ENCODE peak calls at places on chromosomes 6 and 20, in six cellular contexts. One of them, this sample, is unnamed.

GRCh38 chr20:54173653-54174451 is at the start of gene CYP24A1:
- DNase-seq in endothelial cell of umbilical vein: no peak
- DNase-seq in breast epithelium: no peak
- DNase-seq in transverse colon: peak
- DNase-seq in prostate gland: no peak
- DNase-seq in spleen: peak
- DNase-seq in this sample: no peak

GRCh38 chr6:35047265-35048011 is 93.7 kb downstream of the TCP11 start:
- DNase-seq in spleen: no peak
- DNase-seq in prostate gland: no peak
- DNase-seq in breast epithelium: no peak
- DNase-seq in endothelial cell of umbilical vein: peak
- DNase-seq in transverse colon: peak
- DNase-seq in this sample: no peak

GRCh38 chr20:63690001-63690897 is 6.2 kb upstream of the TNFRSF6B start:
- DNase-seq in breast epithelium: no peak
- DNase-seq in transverse colon: no peak
- DNase-seq in prostate gland: no peak
- DNase-seq in spleen: peak
- DNase-seq in endothelial cell of umbilical vein: no peak
- DNase-seq in this sample: no peak

GRCh38 chr6:158665332-158665731 is 15.5 kb downstream of the SYTL3 start:
- DNase-seq in endothelial cell of umbilical vein: no peak
- DNase-seq in spleen: peak
- DNase-seq in prostate gland: no peak
- DNase-seq in transverse colon: no peak
- DNase-seq in breast epithelium: no peak
- DNase-seq in this sample: no peak

GRCh38 chr20:43824279-43824678 is 90.4 kb upstream of the TOX2 start:
- DNase-seq in breast epithelium: no peak
- DNase-seq in spleen: peak
- DNase-seq in transverse colon: no peak
- DNase-seq in prostate gland: no peak
- DNase-seq in endothelial cell of umbilical vein: no peak
- DNase-seq in this sample: no peak

GRCh38 chr6:87756858-87757257 is 54.8 kb upstream of the AKIRIN2 start:
- DNase-seq in transverse colon: peak
- DNase-seq in prostate gland: no peak
- DNase-seq in endothelial cell of umbilical vein: peak
- DNase-seq in spleen: peak
- DNase-seq in breast epithelium: no peak
- DNase-seq in this sample: peak

GRCh38 chr6:3356056-3356823 is 97.5 kb downstream of the PSMG4 start:
- DNase-seq in transverse colon: peak
- DNase-seq in breast epithelium: peak
- DNase-seq in prostate gland: peak
- DNase-seq in endothelial cell of umbilical vein: peak
- DNase-seq in spleen: peak
- DNase-seq in this sample: peak

GRCh38 chr20:62589150-62589498 is 53.2 kb upstream of the SLCO4A1 start:
- DNase-seq in transverse colon: no peak
- DNase-seq in endothelial cell of umbilical vein: no peak
- DNase-seq in breast epithelium: no peak
- DNase-seq in prostate gland: no peak
- DNase-seq in spleen: no peak
- DNase-seq in this sample: no peak

GRCh38 chr6:142945446-142946180 is 637 bp upstream of the HIVEP2 start:
- DNase-seq in breast epithelium: no peak
- DNase-seq in endothelial cell of umbilical vein: no peak
- DNase-seq in transverse colon: peak
- DNase-seq in prostate gland: peak
- DNase-seq in spleen: peak
- DNase-seq in this sample: peak

GRCh38 chr6:152273638-152274037 is 363.5 kb downstream of the SYNE1 start:
- DNase-seq in breast epithelium: no peak
- DNase-seq in prostate gland: no peak
- DNase-seq in spleen: no peak
- DNase-seq in endothelial cell of umbilical vein: no peak
- DNase-seq in transverse colon: no peak
- DNase-seq in this sample: no peak

GRCh38 chr20:39133205-39133604 is 171.1 kb downstream of the DHX35 start:
- DNase-seq in spleen: no peak
- DNase-seq in endothelial cell of umbilical vein: no peak
- DNase-seq in prostate gland: no peak
- DNase-seq in breast epithelium: no peak
- DNase-seq in transverse colon: no peak
- DNase-seq in this sample: no peak

GRCh38 chr20:32203556-32204484 is 3.7 kb downstream of the PLAGL2 start:
- DNase-seq in prostate gland: peak
- DNase-seq in spleen: no peak
- DNase-seq in endothelial cell of umbilical vein: no peak
- DNase-seq in breast epithelium: peak
- DNase-seq in transverse colon: peak
- DNase-seq in this sample: no peak

GRCh38 chr20:57894096-57894495 is 184.3 kb upstream of the PMEPA1 start:
- DNase-seq in prostate gland: no peak
- DNase-seq in spleen: peak
- DNase-seq in transverse colon: no peak
- DNase-seq in breast epithelium: no peak
- DNase-seq in endothelial cell of umbilical vein: no peak
- DNase-seq in this sample: no peak

GRCh38 chr6:142448091-142448729 is 146.4 kb downstream of the ADGRG6 start:
- DNase-seq in endothelial cell of umbilical vein: no peak
- DNase-seq in transverse colon: no peak
- DNase-seq in spleen: no peak
- DNase-seq in prostate gland: no peak
- DNase-seq in breast epithelium: no peak
- DNase-seq in this sample: no peak

GRCh38 chr6:161105408-161105807 is 113.8 kb downstream of the MAP3K4 start:
- DNase-seq in endothelial cell of umbilical vein: no peak
- DNase-seq in transverse colon: no peak
- DNase-seq in spleen: no peak
- DNase-seq in breast epithelium: no peak
- DNase-seq in prostate gland: no peak
- DNase-seq in this sample: no peak

GRCh38 chr6:138161434-138162103 is at the start of gene ARFGEF3:
- DNase-seq in transverse colon: peak
- DNase-seq in prostate gland: peak
- DNase-seq in breast epithelium: no peak
- DNase-seq in endothelial cell of umbilical vein: peak
- DNase-seq in spleen: peak
- DNase-seq in this sample: peak

GRCh38 chr20:5674176-5674660 is 76.0 kb upstream of the SHLD1 start:
- DNase-seq in prostate gland: no peak
- DNase-seq in breast epithelium: no peak
- DNase-seq in spleen: no peak
- DNase-seq in endothelial cell of umbilical vein: no peak
- DNase-seq in transverse colon: no peak
- DNase-seq in this sample: peak

GRCh38 chr6:71822626-71823025 is 63.7 kb upstream of the RIMS1 start:
- DNase-seq in breast epithelium: no peak
- DNase-seq in endothelial cell of umbilical vein: no peak
- DNase-seq in transverse colon: no peak
- DNase-seq in spleen: no peak
- DNase-seq in prostate gland: no peak
- DNase-seq in this sample: no peak

GRCh38 chr6:77834591-77834996 is 181.8 kb downstream of the MEI4 start:
- DNase-seq in prostate gland: no peak
- DNase-seq in transverse colon: no peak
- DNase-seq in breast epithelium: no peak
- DNase-seq in spleen: no peak
- DNase-seq in endothelial cell of umbilical vein: no peak
- DNase-seq in this sample: no peak

GRCh38 chr20:36833275-36834020 is 42.5 kb upstream of the TLDC2 start:
- DNase-seq in prostate gland: no peak
- DNase-seq in endothelial cell of umbilical vein: peak
- DNase-seq in breast epithelium: no peak
- DNase-seq in spleen: no peak
- DNase-seq in transverse colon: peak
- DNase-seq in this sample: no peak

GRCh38 chr20:36832791-36833190 is 43.1 kb upstream of the TLDC2 start:
- DNase-seq in endothelial cell of umbilical vein: no peak
- DNase-seq in transverse colon: no peak
- DNase-seq in spleen: no peak
- DNase-seq in prostate gland: no peak
- DNase-seq in breast epithelium: no peak
- DNase-seq in this sample: no peak

GRCh38 chr20:36835025-36835424 is 40.9 kb upstream of the TLDC2 start:
- DNase-seq in breast epithelium: no peak
- DNase-seq in endothelial cell of umbilical vein: no peak
- DNase-seq in spleen: no peak
- DNase-seq in prostate gland: no peak
- DNase-seq in transverse colon: no peak
- DNase-seq in this sample: no peak

GRCh38 chr20:36827541-36828279 is 48.2 kb upstream of the TLDC2 start:
- DNase-seq in prostate gland: no peak
- DNase-seq in breast epithelium: no peak
- DNase-seq in endothelial cell of umbilical vein: no peak
- DNase-seq in transverse colon: no peak
- DNase-seq in spleen: no peak
- DNase-seq in this sample: peak

DNA sequence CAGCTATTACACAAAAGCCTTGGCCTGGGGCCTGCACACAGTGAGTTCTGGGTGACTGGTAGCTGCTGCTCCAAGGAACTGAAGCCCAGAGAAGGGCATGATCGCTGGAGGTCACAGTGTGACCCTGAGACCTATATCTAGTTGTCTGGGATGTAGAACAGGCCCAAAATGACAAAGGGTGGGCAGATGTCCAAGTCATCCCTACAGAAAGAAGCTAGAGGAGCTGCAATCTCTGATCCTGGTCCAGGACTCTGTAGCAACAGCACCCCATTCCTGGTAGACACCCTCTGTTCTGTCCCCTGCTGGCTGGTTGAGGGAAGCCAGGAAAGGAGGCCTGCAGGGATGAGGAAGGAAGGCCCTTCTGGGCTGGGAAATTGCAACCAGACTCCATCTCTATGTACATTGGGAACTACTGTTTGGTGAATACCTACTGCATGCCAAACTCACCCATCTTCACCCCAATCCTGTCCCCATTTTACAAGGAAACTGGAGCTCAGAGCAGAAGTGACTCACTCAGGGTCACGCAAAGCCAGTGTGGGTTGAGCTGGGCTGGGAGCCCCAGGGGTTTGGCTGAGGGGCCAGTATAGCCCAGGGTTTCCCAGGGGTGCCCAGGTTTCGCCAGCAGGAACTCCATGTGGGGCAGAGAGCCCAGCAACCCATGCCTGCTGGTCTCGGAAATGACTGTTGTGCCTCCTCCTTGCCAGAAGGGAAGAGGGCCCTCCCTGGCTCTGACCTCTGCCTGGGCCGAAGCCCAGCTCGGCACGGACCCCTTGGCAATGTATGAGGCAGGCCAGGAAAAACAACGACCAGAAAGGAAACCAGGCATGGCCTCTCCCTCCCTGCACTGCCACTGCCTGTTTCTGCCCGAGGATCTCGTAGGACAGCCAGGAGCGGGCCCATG is 44.9 kb upstream of the TLDC2 start:
- DNase-seq in endothelial cell of umbilical vein: peak
- DNase-seq in breast epithelium: no peak
- DNase-seq in spleen: peak
- DNase-seq in prostate gland: no peak
- DNase-seq in transverse colon: no peak
- DNase-seq in this sample: no peak
- TF ChIP-seq POLR2AphosphoS5 in endothelial cell of umbilical vein: peak
- TF ChIP-seq POLR2AphosphoS5 in breast epithelium: no peak
- TF ChIP-seq POLR2AphosphoS5 in spleen: peak
- TF ChIP-seq POLR2AphosphoS5 in prostate gland: peak
- TF ChIP-seq POLR2AphosphoS5 in transverse colon: no peak
- TF ChIP-seq POLR2AphosphoS5 in this sample: no peak

GRCh38 chr20:50559856-50560623 is 49.9 kb downstream of the PTPN1 start:
- DNase-seq in prostate gland: no peak
- DNase-seq in spleen: no peak
- DNase-seq in endothelial cell of umbilical vein: no peak
- DNase-seq in transverse colon: no peak
- DNase-seq in breast epithelium: no peak
- DNase-seq in this sample: no peak

GRCh38 chr20:50560867-50561266 is 50.7 kb downstream of the PTPN1 start:
- DNase-seq in spleen: no peak
- DNase-seq in prostate gland: no peak
- DNase-seq in endothelial cell of umbilical vein: no peak
- DNase-seq in breast epithelium: no peak
- DNase-seq in transverse colon: no peak
- DNase-seq in this sample: no peak

GRCh38 chr20:50561379-50562078 is 51.3 kb downstream of the PTPN1 start:
- DNase-seq in spleen: no peak
- DNase-seq in endothelial cell of umbilical vein: peak
- DNase-seq in breast epithelium: no peak
- DNase-seq in prostate gland: no peak
- DNase-seq in transverse colon: no peak
- DNase-seq in this sample: no peak

GRCh38 chr20:50563133-50563944 is 53.2 kb downstream of the PTPN1 start:
- DNase-seq in breast epithelium: no peak
- DNase-seq in spleen: no peak
- DNase-seq in endothelial cell of umbilical vein: no peak
- DNase-seq in transverse colon: no peak
- DNase-seq in prostate gland: no peak
- DNase-seq in this sample: no peak

GRCh38 chr20:50562262-50562701 is 52.1 kb downstream of the PTPN1 start:
- DNase-seq in spleen: no peak
- DNase-seq in endothelial cell of umbilical vein: no peak
- DNase-seq in transverse colon: no peak
- DNase-seq in prostate gland: no peak
- DNase-seq in breast epithelium: no peak
- DNase-seq in this sample: no peak
- TF ChIP-seq POLR2AphosphoS5 in spleen: no peak
- TF ChIP-seq POLR2AphosphoS5 in endothelial cell of umbilical vein: no peak
- TF ChIP-seq POLR2AphosphoS5 in transverse colon: no peak
- TF ChIP-seq POLR2AphosphoS5 in prostate gland: no peak
- TF ChIP-seq POLR2AphosphoS5 in breast epithelium: no peak
- TF ChIP-seq POLR2AphosphoS5 in this sample: no peak

GRCh38 chr20:49594143-49594928 is 26.4 kb upstream of the PTGIS start:
- DNase-seq in transverse colon: peak
- DNase-seq in spleen: no peak
- DNase-seq in prostate gland: no peak
- DNase-seq in breast epithelium: no peak
- DNase-seq in endothelial cell of umbilical vein: peak
- DNase-seq in this sample: no peak
- TF ChIP-seq POLR2AphosphoS5 in transverse colon: peak
- TF ChIP-seq POLR2AphosphoS5 in spleen: no peak
- TF ChIP-seq POLR2AphosphoS5 in prostate gland: no peak
- TF ChIP-seq POLR2AphosphoS5 in breast epithelium: no peak
- TF ChIP-seq POLR2AphosphoS5 in endothelial cell of umbilical vein: no peak
- TF ChIP-seq POLR2AphosphoS5 in this sample: no peak

GRCh38 chr6:21995318-21995717 is 301.5 kb downstream of the PRL start:
- DNase-seq in transverse colon: no peak
- DNase-seq in spleen: no peak
- DNase-seq in endothelial cell of umbilical vein: no peak
- DNase-seq in prostate gland: no peak
- DNase-seq in breast epithelium: no peak
- DNase-seq in this sample: no peak

GRCh38 chr6:21994821-21995220 is 302.0 kb downstream of the PRL start:
- DNase-seq in breast epithelium: no peak
- DNase-seq in prostate gland: no peak
- DNase-seq in endothelial cell of umbilical vein: no peak
- DNase-seq in transverse colon: no peak
- DNase-seq in spleen: no peak
- DNase-seq in this sample: no peak

GRCh38 chr6:21998539-21998938 is 298.3 kb downstream of the PRL start:
- DNase-seq in spleen: no peak
- DNase-seq in endothelial cell of umbilical vein: no peak
- DNase-seq in prostate gland: no peak
- DNase-seq in breast epithelium: no peak
- DNase-seq in transverse colon: no peak
- DNase-seq in this sample: no peak

GRCh38 chr6:21997414-21998037 is 299.3 kb downstream of the PRL start:
- DNase-seq in spleen: no peak
- DNase-seq in breast epithelium: no peak
- DNase-seq in transverse colon: no peak
- DNase-seq in endothelial cell of umbilical vein: peak
- DNase-seq in prostate gland: no peak
- DNase-seq in this sample: no peak

GRCh38 chr6:21996425-21997207 is 300.2 kb downstream of the PRL start:
- DNase-seq in spleen: no peak
- DNase-seq in transverse colon: no peak
- DNase-seq in prostate gland: no peak
- DNase-seq in endothelial cell of umbilical vein: peak
- DNase-seq in breast epithelium: no peak
- DNase-seq in this sample: no peak
- TF ChIP-seq POLR2AphosphoS5 in spleen: no peak
- TF ChIP-seq POLR2AphosphoS5 in transverse colon: no peak
- TF ChIP-seq POLR2AphosphoS5 in prostate gland: no peak
- TF ChIP-seq POLR2AphosphoS5 in endothelial cell of umbilical vein: no peak
- TF ChIP-seq POLR2AphosphoS5 in breast epithelium: no peak
- TF ChIP-seq POLR2AphosphoS5 in this sample: no peak